ENCODE peak calls at places on chromosome 4, in four cellular contexts. One of them, this sample, is unnamed.
A peak's percentile ranks its signal among the peaks of the same experiment; 100 is the strongest.

GRCh38 chr4:41177016-41177415 is 37.3 kb downstream of the APBB2 start:
- DNase-seq in HepG2: peak; percentile 80
- DNase-seq in WTC11: no peak
- DNase-seq in K562: no peak
- DNase-seq in this sample: no peak

GRCh38 chr4:145784036-145784435 is 104.1 kb downstream of the C4orf51 start:
- DNase-seq in WTC11: no peak
- DNase-seq in HepG2: no peak
- DNase-seq in K562: no peak
- DNase-seq in this sample: no peak

GRCh38 chr4:67699603-67700002 is 1.4 kb downstream of the UBA6 start:
- DNase-seq in K562: no peak
- DNase-seq in HepG2: no peak
- DNase-seq in WTC11: no peak
- DNase-seq in this sample: no peak

GRCh38 chr4:76585897-76586360 is 150.9 kb downstream of the SHROOM3 start:
- DNase-seq in HepG2: peak; percentile 7
- DNase-seq in K562: no peak
- DNase-seq in WTC11: peak; percentile 91
- DNase-seq in this sample: no peak

GRCh38 chr4:23819041-23819511 is 70.8 kb downstream of the PPARGC1A start:
- DNase-seq in WTC11: no peak
- DNase-seq in HepG2: no peak
- DNase-seq in K562: no peak
- DNase-seq in this sample: no peak

GRCh38 chr4:138981930-138982390 is 33.6 kb upstream of the NOCT start:
- DNase-seq in WTC11: no peak
- DNase-seq in HepG2: peak; percentile 35
- DNase-seq in K562: no peak
- DNase-seq in this sample: no peak

GRCh38 chr4:56871357-56871993 is 36.2 kb upstream of the REST start:
- DNase-seq in K562: no peak
- DNase-seq in HepG2: no peak
- DNase-seq in WTC11: peak; percentile 30
- DNase-seq in this sample: no peak

GRCh38 chr4:168744021-168744420 is 247.2 kb downstream of the PALLD start:
- DNase-seq in HepG2: peak; percentile 3
- DNase-seq in WTC11: no peak
- DNase-seq in K562: no peak
- DNase-seq in this sample: no peak

GRCh38 chr4:154435895-154436294 is 55.7 kb downstream of the DCHS2 start:
- DNase-seq in K562: no peak
- DNase-seq in HepG2: no peak
- DNase-seq in WTC11: no peak
- DNase-seq in this sample: no peak

GRCh38 chr4:133147922-133148689 is 988 bp upstream of the PCDH10 start:
- DNase-seq in HepG2: no peak
- DNase-seq in K562: no peak
- DNase-seq in WTC11: no peak
- DNase-seq in this sample: no peak

GRCh38 chr4:136755531-136755916 is 776.8 kb downstream of the PCDH18 start:
- DNase-seq in HepG2: no peak
- DNase-seq in K562: no peak
- DNase-seq in WTC11: no peak
- DNase-seq in this sample: no peak

GRCh38 chr4:67659065-67659464 is 41.9 kb downstream of the UBA6 start:
- DNase-seq in K562: no peak
- DNase-seq in HepG2: no peak
- DNase-seq in WTC11: no peak
- DNase-seq in this sample: no peak

GRCh38 chr4:24404281-24404680 is 180.1 kb downstream of the DHX15 start:
- DNase-seq in WTC11: no peak
- DNase-seq in K562: no peak
- DNase-seq in HepG2: no peak
- DNase-seq in this sample: no peak

GRCh38 chr4:184506527-184507121 is 32.3 kb upstream of the IRF2 start:
- DNase-seq in HepG2: peak; percentile 24
- DNase-seq in WTC11: no peak
- DNase-seq in K562: no peak
- DNase-seq in this sample: peak; percentile 78

GRCh38 chr4:147044241-147044640 is 98.6 kb upstream of the TTC29 start:
- DNase-seq in K562: no peak
- DNase-seq in WTC11: no peak
- DNase-seq in HepG2: no peak
- DNase-seq in this sample: no peak

GRCh38 chr4:16118090-16118489 is 34.3 kb upstream of the PROM1 start:
- DNase-seq in WTC11: no peak
- DNase-seq in K562: no peak
- DNase-seq in HepG2: no peak
- DNase-seq in this sample: no peak

GRCh38 chr4:152273343-152273742 is 262.5 kb downstream of the FBXW7 start:
- DNase-seq in HepG2: no peak
- DNase-seq in K562: no peak
- DNase-seq in WTC11: no peak
- DNase-seq in this sample: no peak

GRCh38 chr4:1994935-1995334 is 13.8 kb downstream of the NELFA start:
- DNase-seq in K562: no peak
- DNase-seq in HepG2: no peak
- DNase-seq in WTC11: no peak
- DNase-seq in this sample: no peak

GRCh38 chr4:98745372-98745771 is 87.0 kb upstream of the TSPAN5 start:
- DNase-seq in K562: no peak
- DNase-seq in HepG2: peak; percentile 23
- DNase-seq in WTC11: peak; percentile 18
- DNase-seq in this sample: no peak

GRCh38 chr4:148980782-148981181 is 538.6 kb upstream of the NR3C2 start:
- DNase-seq in HepG2: no peak
- DNase-seq in WTC11: no peak
- DNase-seq in K562: no peak
- DNase-seq in this sample: no peak

GRCh38 chr4:139961344-139961948 is 192.5 kb downstream of the MAML3 start:
- DNase-seq in HepG2: no peak
- DNase-seq in WTC11: no peak
- DNase-seq in K562: no peak
- DNase-seq in this sample: no peak

GRCh38 chr4:80184791-80185756 is 12.2 kb upstream of the PRDM8 start:
- DNase-seq in K562: no peak
- DNase-seq in HepG2: no peak
- DNase-seq in WTC11: peak; percentile 43
- DNase-seq in this sample: no peak

GRCh38 chr4:165994706-165995105 is 121.7 kb downstream of the TLL1 start:
- DNase-seq in K562: no peak
- DNase-seq in HepG2: no peak
- DNase-seq in WTC11: no peak
- DNase-seq in this sample: no peak

GRCh38 chr4:20251796-20252655 is at the start of gene SLIT2:
- DNase-seq in K562: peak; percentile 47
- DNase-seq in HepG2: peak; percentile 47
- DNase-seq in WTC11: peak; percentile 85
- DNase-seq in this sample: no peak

GRCh38 chr4:152259866-152260265 is 276.0 kb downstream of the FBXW7 start:
- DNase-seq in WTC11: no peak
- DNase-seq in K562: no peak
- DNase-seq in HepG2: no peak
- DNase-seq in this sample: no peak

GRCh38 chr4:172009461-172009860 is 196.3 kb downstream of the GALNTL6 start:
- DNase-seq in K562: no peak
- DNase-seq in WTC11: no peak
- DNase-seq in HepG2: no peak
- DNase-seq in this sample: no peak

GRCh38 chr4:150694438-150694837 is 112.5 kb downstream of the MAB21L2 start:
- DNase-seq in WTC11: no peak
- DNase-seq in HepG2: no peak
- DNase-seq in K562: no peak
- DNase-seq in this sample: no peak

GRCh38 chr4:85717366-85717765 is 242.4 kb downstream of the ARHGAP24 start:
- DNase-seq in K562: no peak
- DNase-seq in HepG2: no peak
- DNase-seq in WTC11: no peak
- DNase-seq in this sample: no peak

GRCh38 chr4:70518716-70519115 is 347 bp downstream of the AMTN start:
- DNase-seq in K562: no peak
- DNase-seq in HepG2: no peak
- DNase-seq in WTC11: no peak
- DNase-seq in this sample: no peak

GRCh38 chr4:55372259-55372658 is 23.5 kb upstream of the TMEM165 start:
- DNase-seq in WTC11: no peak
- DNase-seq in K562: no peak
- DNase-seq in HepG2: no peak
- DNase-seq in this sample: no peak
- TF ChIP-seq CREM in WTC11: no peak
- TF ChIP-seq CREM in K562: no peak
- TF ChIP-seq CREM in HepG2: no peak
- TF ChIP-seq CREM in this sample: no peak

DNA sequence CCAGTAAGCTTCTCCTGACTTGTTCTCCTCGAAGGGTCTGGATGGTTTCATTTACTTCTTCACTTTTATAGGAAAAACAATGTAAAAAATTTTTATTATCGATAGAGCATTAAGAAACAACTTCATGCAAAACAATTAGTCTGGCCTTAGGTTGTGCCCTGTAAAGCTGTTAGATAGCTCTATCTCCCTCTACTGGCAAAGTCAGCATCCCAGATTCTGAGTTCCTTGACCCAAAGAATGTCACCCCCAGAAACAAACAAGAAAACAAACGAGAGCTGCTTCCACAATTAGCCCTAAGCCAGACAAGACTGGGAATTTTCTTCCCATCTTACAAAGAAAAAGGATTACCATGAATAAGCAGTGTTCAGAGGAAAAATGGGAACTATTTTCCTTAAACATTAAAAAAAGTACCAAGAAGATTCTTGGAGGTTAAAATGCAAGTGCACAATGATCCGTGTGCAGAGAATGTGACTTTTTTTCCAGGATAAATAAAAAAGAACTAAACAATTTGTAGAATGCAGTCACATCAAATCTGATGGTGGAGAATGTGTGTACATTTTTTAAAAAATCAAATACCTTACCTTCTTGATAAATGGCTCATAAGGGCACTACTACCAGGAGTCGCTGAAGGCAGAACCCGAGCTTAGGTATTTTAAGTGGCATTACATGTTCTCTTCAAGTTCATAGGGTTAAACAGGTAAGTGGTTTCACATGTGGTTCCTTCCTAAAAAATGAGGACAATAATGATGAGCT is 293.2 kb downstream of the FBXO8 start:
- DNase-seq in K562: no peak
- DNase-seq in WTC11: no peak
- DNase-seq in HepG2: peak; percentile 15
- DNase-seq in this sample: no peak
- TF ChIP-seq CREM in K562: no peak
- TF ChIP-seq CREM in WTC11: no peak
- TF ChIP-seq CREM in HepG2: no peak
- TF ChIP-seq CREM in this sample: no peak

GRCh38 chr4:104129243-104129642 is 365.5 kb downstream of the CXXC4 start:
- DNase-seq in WTC11: no peak
- DNase-seq in HepG2: no peak
- DNase-seq in K562: no peak
- DNase-seq in this sample: no peak

GRCh38 chr4:104128850-104129213 is 365.9 kb downstream of the CXXC4 start:
- DNase-seq in WTC11: no peak
- DNase-seq in K562: no peak
- DNase-seq in HepG2: peak; percentile 87
- DNase-seq in this sample: no peak

GRCh38 chr4:104123021-104123420 is 371.7 kb downstream of the CXXC4 start:
- DNase-seq in HepG2: no peak
- DNase-seq in K562: no peak
- DNase-seq in WTC11: no peak
- DNase-seq in this sample: no peak

GRCh38 chr4:104128031-104128849 is 366.5 kb downstream of the CXXC4 start:
- DNase-seq in WTC11: no peak
- DNase-seq in HepG2: no peak
- DNase-seq in K562: no peak
- DNase-seq in this sample: no peak
- TF ChIP-seq CREM in WTC11: no peak
- TF ChIP-seq CREM in HepG2: no peak
- TF ChIP-seq CREM in K562: no peak
- TF ChIP-seq CREM in this sample: no peak

DNA sequence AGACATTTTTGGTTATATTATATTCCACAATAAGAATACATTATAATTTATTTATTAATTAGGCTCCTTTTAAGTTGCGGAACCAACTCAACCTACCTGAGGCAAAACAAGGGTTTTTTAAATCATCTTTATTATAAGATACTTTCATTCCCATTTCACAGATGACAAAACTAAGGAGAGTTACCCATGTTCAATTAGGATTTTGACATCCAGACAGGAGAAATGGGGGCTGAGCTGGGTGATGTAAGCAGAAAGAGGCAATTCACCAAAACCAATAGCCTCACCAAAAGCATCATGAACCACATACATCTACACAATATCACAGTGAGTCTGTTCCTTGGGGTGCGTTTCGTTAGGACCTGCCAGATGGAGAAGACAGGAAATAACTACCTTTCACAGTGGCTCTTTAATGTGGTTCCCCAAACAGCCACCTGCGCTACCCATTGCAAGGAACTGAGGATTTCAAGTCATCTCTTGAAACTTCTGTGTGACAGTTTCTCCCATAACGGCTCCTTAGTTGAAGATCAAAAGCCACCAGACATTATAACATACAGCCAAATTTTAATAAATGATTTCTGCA is 190.5 kb upstream of the LEF1 start:
- DNase-seq in HepG2: no peak
- DNase-seq in K562: no peak
- DNase-seq in WTC11: no peak
- DNase-seq in this sample: no peak
- TF ChIP-seq CREM in HepG2: no peak
- TF ChIP-seq CREM in K562: no peak
- TF ChIP-seq CREM in WTC11: no peak
- TF ChIP-seq CREM in this sample: no peak

GRCh38 chr4:71974681-71975080 is 57.1 kb upstream of the NPFFR2 start:
- DNase-seq in WTC11: no peak
- DNase-seq in HepG2: no peak
- DNase-seq in K562: no peak
- DNase-seq in this sample: no peak
- TF ChIP-seq CREM in WTC11: no peak
- TF ChIP-seq CREM in HepG2: no peak
- TF ChIP-seq CREM in K562: no peak
- TF ChIP-seq CREM in this sample: no peak

This sample was measured in GM12878.